ENCODE peak calls at places on chromosomes 5 and 9, in ten cellular contexts. S, R, U, Z, W, Q, M, B, H and J are unnamed samples.

GRCh38 chr5:126004636-126005035 is 418.6 kb upstream of the GRAMD2B start:
- DNase-seq in S (no peak), R (no peak), U (no peak), Z (no peak), W (no peak), Q (peak; percentile 31), M (no peak), B (no peak), H (no peak), J (no peak)

GRCh38 chr5:174448662-174449061 is 275.7 kb upstream of the MSX2 start:
- DNase-seq in S (no peak), R (no peak), U (no peak), Z (no peak), W (no peak), Q (no peak), M (no peak), B (no peak), H (no peak), J (no peak)

GRCh38 chr5:53927668-53928247 is 367.3 kb downstream of the NDUFS4 start:
- DNase-seq in S (no peak), R (no peak), U (no peak), Z (no peak), W (no peak), Q (no peak), M (no peak), B (no peak), H (no peak), J (no peak)

GRCh38 chr5:13250450-13251291 is 693.8 kb downstream of the DNAH5 start:
- DNase-seq in S (peak; percentile 9), R (no peak), U (no peak), Z (no peak), W (no peak), Q (no peak), M (no peak), B (no peak), H (no peak), J (no peak)

GRCh38 chr9:136284951-136285350 is 18.9 kb downstream of the CCDC187 start:
- DNase-seq in S (no peak), R (no peak), U (no peak), Z (no peak), W (no peak), Q (no peak), M (no peak), B (no peak), H (no peak), J (no peak)

GRCh38 chr9:137269231-137269772 is 8.2 kb upstream of the TOR4A start:
- DNase-seq in S (peak; percentile 6), R (no peak), U (no peak), Z (no peak), W (no peak), Q (no peak), M (peak; percentile 71), B (no peak), H (no peak), J (no peak)

GRCh38 chr5:147403659-147404640 is 105.9 kb downstream of the DPYSL3 start:
- DNase-seq in S (peak; percentile 77), R (no peak), U (no peak), Z (no peak), W (peak; percentile 79), Q (peak; percentile 98), M (peak; percentile 24), B (no peak), H (no peak), J (peak; percentile 81)

GRCh38 chr9:21070887-21071286 is 6.9 kb downstream of the IFNB1 start:
- DNase-seq in S (no peak), R (no peak), U (no peak), Z (no peak), W (no peak), Q (no peak), M (no peak), B (no peak), H (no peak), J (no peak)

GRCh38 chr9:121201045-121201737 is 478 bp downstream of the RAB14 start:
- DNase-seq in S (peak; percentile 62), R (peak; percentile 40), U (no peak), Z (peak; percentile 14), W (no peak), Q (no peak), M (peak; percentile 54), B (peak; percentile 37), H (peak; percentile 54), J (peak; percentile 68)

GRCh38 chr5:122882836-122883235 is 37.4 kb downstream of the SNX24 start:
- DNase-seq in S (no peak), R (peak; percentile 10), U (no peak), Z (no peak), W (no peak), Q (peak; percentile 55), M (no peak), B (no peak), H (no peak), J (no peak)

GRCh38 chr5:105101597-105101996 is 1539.0 kb upstream of the NUDT12 start:
- DNase-seq in S (peak; percentile 63), R (no peak), U (no peak), Z (no peak), W (peak; percentile 57), Q (no peak), M (no peak), B (no peak), H (no peak), J (no peak)

GRCh38 chr5:65722575-65723424 is 795 bp downstream of the NLN start:
- DNase-seq in S (no peak), R (no peak), U (no peak), Z (peak; percentile 68), W (no peak), Q (peak; percentile 83), M (peak; percentile 25), B (peak; percentile 4), H (no peak), J (no peak)

GRCh38 chr9:126515873-126516505 is 97.7 kb upstream of the LMX1B start:
- DNase-seq in S (no peak), R (no peak), U (no peak), Z (no peak), W (no peak), Q (no peak), M (no peak), B (no peak), H (no peak), J (no peak)

GRCh38 chr9:32807217-32807616 is 23.9 kb downstream of the TMEM215 start:
- DNase-seq in S (no peak), R (no peak), U (no peak), Z (no peak), W (no peak), Q (no peak), M (no peak), B (no peak), H (no peak), J (no peak)

GRCh38 chr5:53326420-53327153 is 153.8 kb upstream of the FST start:
- DNase-seq in S (no peak), R (no peak), U (no peak), Z (no peak), W (no peak), Q (peak; percentile 90), M (no peak), B (no peak), H (no peak), J (no peak)

GRCh38 chr5:132485641-132486317 is 4.8 kb downstream of the IRF1 start:
- DNase-seq in S (no peak), R (peak; percentile 49), U (no peak), Z (no peak), W (no peak), Q (no peak), M (no peak), B (no peak), H (peak; percentile 11), J (peak; percentile 60)

GRCh38 chr5:61020415-61020814 is 75.4 kb downstream of the NDUFAF2 start:
- DNase-seq in S (no peak), R (no peak), U (no peak), Z (no peak), W (no peak), Q (peak; percentile 77), M (no peak), B (no peak), H (no peak), J (no peak)

GRCh38 chr9:109745335-109746283 is 34.4 kb upstream of the PALM2AKAP2 start:
- DNase-seq in S (peak; percentile 40), R (no peak), U (no peak), Z (no peak), W (no peak), Q (peak; percentile 76), M (peak; percentile 67), B (no peak), H (no peak), J (no peak)

GRCh38 chr5:171316258-171317121 is 7.4 kb downstream of the TLX3 start:
- DNase-seq in S (no peak), R (no peak), U (no peak), Z (no peak), W (no peak), Q (no peak), M (no peak), B (no peak), H (no peak), J (no peak)

GRCh38 chr5:16808936-16809815 is 126.9 kb downstream of the MYO10 start:
- DNase-seq in S (no peak), R (no peak), U (no peak), Z (no peak), W (no peak), Q (no peak), M (no peak), B (no peak), H (no peak), J (no peak)

GRCh38 chr5:179595916-179596315 is 27.6 kb downstream of the HNRNPH1 start:
- DNase-seq in S (no peak), R (no peak), U (no peak), Z (no peak), W (no peak), Q (peak; percentile 67), M (no peak), B (no peak), H (no peak), J (no peak)

GRCh38 chr5:140108093-140109049 is 5.5 kb upstream of the PURA start:
- DNase-seq in S (peak; percentile 30), R (peak; percentile 47), U (no peak), Z (peak; percentile 39), W (no peak), Q (no peak), M (peak; percentile 90), B (peak; percentile 17), H (peak; percentile 30), J (peak; percentile 86)

GRCh38 chr5:41649659-41650058 is 139.3 kb upstream of the PLCXD3 start:
- DNase-seq in S (no peak), R (no peak), U (no peak), Z (no peak), W (no peak), Q (peak; percentile 84), M (no peak), B (no peak), H (no peak), J (no peak)

GRCh38 chr5:86557920-86558319 is 59.8 kb upstream of the COX7C start:
- DNase-seq in S (no peak), R (no peak), U (no peak), Z (no peak), W (no peak), Q (no peak), M (no peak), B (no peak), H (no peak), J (no peak)

GRCh38 chr5:2293906-2294305 is 411.2 kb upstream of the IRX4 start:
- DNase-seq in S (no peak), R (no peak), U (no peak), Z (no peak), W (no peak), Q (no peak), M (no peak), B (no peak), H (no peak), J (no peak)